ENCODE peak calls at places on chromosome 10, in four cellular contexts. R is K562, B is GM12878, Z is HepG2. O is an unnamed sample.

GRCh38 chr10:121159670-121160069 is 308.5 kb downstream of the WDR11 start:
- DNase-seq in Z (no peak), R (no peak), B (no peak), O (no peak)

GRCh38 chr10:129491123-129491734 is 24.2 kb downstream of the MGMT start:
- DNase-seq in B (no peak), R (no peak), Z (no peak), O (no peak)

GRCh38 chr10:28652101-28652500 is 25.2 kb upstream of the BAMBI start:
- DNase-seq in Z (no peak), R (no peak), B (no peak), O (no peak)

GRCh38 chr10:92119340-92119739 is 171.5 kb downstream of the CPEB3 start:
- DNase-seq in R (no peak), Z (peak), B (no peak), O (no peak)

GRCh38 chr10:31650010-31650409 is 278.6 kb downstream of the ARHGAP12 start:
- DNase-seq in B (no peak), R (no peak), Z (no peak), O (no peak)

GRCh38 chr10:97332586-97333350 is 1.8 kb downstream of the FRAT2 start:
- DNase-seq in Z (peak), B (no peak), R (peak), O (peak)

GRCh38 chr10:87927091-87927490 is 63.7 kb downstream of the PTEN start:
- DNase-seq in B (no peak), R (no peak), Z (no peak), O (no peak)

GRCh38 chr10:120473593-120473992 is 16.6 kb downstream of the PLPP4 start:
- DNase-seq in R (no peak), B (peak), Z (no peak), O (no peak)

GRCh38 chr10:4527281-4527960 is 298.6 kb upstream of the AKR1E2 start:
- DNase-seq in Z (no peak), B (no peak), R (no peak), O (no peak)

GRCh38 chr10:29392376-29393021 is 103.6 kb downstream of the LYZL1 start:
- DNase-seq in Z (peak), B (no peak), R (peak), O (peak)

GRCh38 chr10:32190890-32191491 is 134.8 kb upstream of the KIF5B start:
- DNase-seq in R (no peak), B (no peak), Z (peak), O (no peak)

GRCh38 chr10:119303886-119304285 is 96.5 kb downstream of the GRK5 start:
- DNase-seq in B (no peak), Z (no peak), R (no peak), O (no peak)

GRCh38 chr10:18886102-18886501 is 162.5 kb upstream of the MALRD1 start:
- DNase-seq in B (no peak), Z (no peak), R (no peak), O (no peak)

GRCh38 chr10:25026463-25026862 is 10.1 kb downstream of the THNSL1 start:
- DNase-seq in R (no peak), B (no peak), Z (no peak), O (no peak)

GRCh38 chr10:97582169-97582568 is 2.0 kb upstream of the HOGA1 start:
- DNase-seq in B (no peak), R (no peak), Z (no peak), O (no peak)

GRCh38 chr10:84269773-84270172 is 24.9 kb downstream of the RGR start:
- DNase-seq in B (no peak), Z (no peak), R (no peak), O (no peak)

GRCh38 chr10:132904169-132904813 is 38.1 kb downstream of the CFAP46 start:
- DNase-seq in Z (peak), R (peak), B (no peak), O (peak)

GRCh38 chr10:77846718-77847311 is 79.7 kb downstream of the DLG5 start:
- DNase-seq in R (peak), B (no peak), Z (peak), O (peak)

GRCh38 chr10:130411496-130412070 is 275.4 kb downstream of the GLRX3 start:
- DNase-seq in B (no peak), Z (no peak), R (no peak), O (no peak)

GRCh38 chr10:44383749-44384600 is 922 bp downstream of the CXCL12 start:
- DNase-seq in R (no peak), Z (no peak), B (no peak), O (no peak)

GRCh38 chr10:5551531-5552375 is 27.0 kb downstream of the CALML3 start:
- DNase-seq in B (peak), Z (no peak), R (peak), O (peak)

GRCh38 chr10:132626761-132627735 is 89.5 kb downstream of the INPP5A start:
- DNase-seq in B (no peak), Z (no peak), R (no peak), O (peak)

GRCh38 chr10:120456143-120456625 is 843 bp upstream of the PLPP4 start:
- DNase-seq in R (no peak), Z (no peak), B (no peak), O (peak)

GRCh38 chr10:21078410-21079329 is 181.6 kb upstream of the NEBL start:
- DNase-seq in Z (peak), B (no peak), R (peak), O (peak)

DNA sequence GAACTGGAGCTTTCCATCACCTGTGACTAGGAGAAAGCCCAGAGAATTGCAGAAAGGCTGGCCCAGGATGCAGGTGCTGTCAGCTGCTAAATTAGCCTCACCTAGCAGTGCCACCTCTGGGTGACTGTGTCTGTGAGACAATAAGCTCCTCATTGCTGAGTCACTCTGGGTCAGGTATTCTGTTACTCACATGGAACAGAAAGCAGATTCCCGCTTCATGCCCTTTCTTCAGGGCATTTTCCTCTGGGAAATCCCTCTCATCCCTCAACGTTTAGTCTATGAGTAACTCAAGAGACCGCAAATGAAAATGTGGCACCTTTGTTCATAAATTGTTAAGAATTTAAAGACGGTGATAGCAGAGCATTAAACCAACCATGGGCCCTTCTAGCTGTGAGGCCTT is 184.0 kb downstream of the ADAM12 start:
- DNase-seq in R (no peak), B (no peak), Z (no peak), O (no peak)
- TF ChIP-seq NR2C2 in R (no peak), B (no peak), Z (no peak), O (no peak)

GRCh38 chr10:49631975-49632374 is 18.1 kb downstream of the CHAT start:
- DNase-seq in R (no peak), B (no peak), Z (no peak), O (peak)
- TF ChIP-seq NR2C2 in R (no peak), B (no peak), Z (no peak), O (no peak)

DNA sequence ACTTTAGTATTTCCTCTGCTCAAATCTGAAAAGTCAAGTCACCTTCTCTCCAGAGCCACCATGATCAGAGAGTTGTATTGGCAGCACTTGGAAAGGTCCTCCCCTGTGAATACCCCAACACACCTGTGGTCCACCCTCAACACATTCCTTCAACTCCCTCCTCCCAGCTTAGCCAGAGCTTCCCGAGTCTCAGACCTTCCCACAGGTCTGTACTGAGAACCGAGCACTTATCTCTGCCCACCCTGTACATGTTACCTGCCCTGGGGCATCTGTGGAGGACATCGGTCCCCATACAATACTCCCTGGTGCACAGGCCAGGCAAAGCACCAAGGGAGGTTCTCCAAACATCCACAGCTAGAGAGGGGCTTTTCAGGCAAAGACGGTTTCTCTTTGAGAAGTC is 30.6 kb downstream of the SORBS1 start:
- DNase-seq in R (no peak), B (no peak), Z (no peak), O (no peak)
- TF ChIP-seq NR2C2 in R (no peak), B (no peak), Z (no peak), O (no peak)

DNA sequence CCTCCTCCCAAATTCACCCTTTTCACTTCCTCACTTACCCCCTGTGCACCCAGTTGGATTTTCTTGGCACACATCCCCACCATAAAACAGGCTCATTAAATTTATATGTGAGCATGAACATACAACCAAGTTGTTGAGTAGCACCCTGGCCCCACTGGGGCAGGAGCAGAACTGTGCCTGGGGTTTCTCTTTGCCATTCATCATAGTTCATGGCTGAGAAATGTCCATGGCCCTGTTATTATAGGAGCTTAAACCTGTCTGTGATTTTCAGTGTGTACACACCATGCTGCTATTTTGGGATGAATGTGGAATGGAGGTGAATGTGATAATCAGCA is 618.8 kb downstream of the LRMDA start:
- DNase-seq in B (no peak), R (no peak), Z (no peak), O (no peak)
- TF ChIP-seq NR2C2 in B (no peak), R (no peak), Z (no peak), O (no peak)

GRCh38 chr10:51369903-51370302 is 295.6 kb downstream of the PRKG1 start:
- DNase-seq in Z (no peak), B (no peak), R (no peak), O (no peak)
- TF ChIP-seq NR2C2 in Z (no peak), B (no peak), R (no peak), O (no peak)

GRCh38 chr10:12811725-12812310 is 189.7 kb downstream of the CCDC3 start:
- DNase-seq in Z (no peak), B (no peak), R (no peak), O (no peak)

GRCh38 chr10:12819656-12820055 is 181.9 kb downstream of the CCDC3 start:
- DNase-seq in Z (no peak), R (no peak), B (no peak), O (no peak)

GRCh38 chr10:12819071-12819470 is 182.4 kb downstream of the CCDC3 start:
- DNase-seq in Z (no peak), R (no peak), B (no peak), O (no peak)

GRCh38 chr10:12812541-12812940 is 189.0 kb downstream of the CCDC3 start:
- DNase-seq in B (no peak), Z (no peak), R (no peak), O (no peak)

DNA sequence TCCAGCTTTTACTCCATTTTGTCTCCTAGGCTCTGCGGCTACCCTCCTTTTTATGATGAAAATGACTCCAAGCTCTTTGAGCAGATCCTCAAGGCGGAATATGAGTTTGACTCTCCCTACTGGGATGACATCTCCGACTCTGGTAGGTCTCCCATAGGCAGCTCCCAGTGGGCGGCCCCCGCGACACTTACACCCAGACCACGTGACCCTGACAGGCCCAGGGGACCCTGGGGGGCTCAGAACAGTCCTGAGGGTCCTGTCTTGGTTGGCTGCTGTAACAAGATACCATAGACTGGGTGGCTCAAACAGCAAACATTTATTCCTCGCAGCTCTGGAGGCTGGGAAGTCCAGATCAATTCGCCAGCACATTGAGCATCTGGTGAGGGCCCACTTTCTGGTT is 187.3 kb downstream of the CCDC3 start:
- DNase-seq in Z (no peak), B (no peak), R (no peak), O (no peak)
- TF ChIP-seq NR2C2 in Z (no peak), B (no peak), R (no peak), O (no peak)

GRCh38 chr10:22481687-22482539 is 136.6 kb downstream of the SPAG6 start:
- DNase-seq in B (no peak), Z (no peak), R (no peak), O (no peak)
- TF ChIP-seq NR2C2 in B (no peak), Z (no peak), R (no peak), O (no peak)

O was measured in WTC11.